ENCODE peak calls at places on chromosomes 2 and 18, in eight cellular contexts. One of them, this sample, is unnamed.

GRCh38 chr2:2229898-2230817 is 100.9 kb downstream of the MYT1L start:
- ATAC-seq in Right ventricle myocardium inferior: peak
- ATAC-seq in K562: no peak
- ATAC-seq in natural killer cell: no peak
- ATAC-seq in aorta: no peak
- ATAC-seq in CD4-positive, CD25-positive, alpha-beta regulatory T cell: no peak
- ATAC-seq in upper lobe of right lung: no peak
- ATAC-seq in activated naive CD8-positive, alpha-beta T cell treated with anti-CD3 and anti-CD28 coated beads, Interleukin-2, amount 10 ng/mL, durations not matched to agents 7 days and 5 days: no peak
- ATAC-seq in this sample: no peak

GRCh38 chr2:191180712-191181111 is 29.9 kb upstream of the STAT4 start:
- ATAC-seq in Right ventricle myocardium inferior: no peak
- ATAC-seq in K562: no peak
- ATAC-seq in natural killer cell: no peak
- ATAC-seq in aorta: no peak
- ATAC-seq in CD4-positive, CD25-positive, alpha-beta regulatory T cell: no peak
- ATAC-seq in upper lobe of right lung: no peak
- ATAC-seq in activated naive CD8-positive, alpha-beta T cell treated with anti-CD3 and anti-CD28 coated beads, Interleukin-2, amount 10 ng/mL, durations not matched to agents 7 days and 5 days: no peak
- ATAC-seq in this sample: no peak

GRCh38 chr2:1187189-1187588 is 226.1 kb upstream of the TPO start:
- ATAC-seq in Right ventricle myocardium inferior: no peak
- ATAC-seq in K562: no peak
- ATAC-seq in natural killer cell: no peak
- ATAC-seq in aorta: no peak
- ATAC-seq in CD4-positive, CD25-positive, alpha-beta regulatory T cell: no peak
- ATAC-seq in upper lobe of right lung: no peak
- ATAC-seq in activated naive CD8-positive, alpha-beta T cell treated with anti-CD3 and anti-CD28 coated beads, Interleukin-2, amount 10 ng/mL, durations not matched to agents 7 days and 5 days: no peak
- ATAC-seq in this sample: no peak

GRCh38 chr2:37768491-37768925 is 97.1 kb upstream of the CDC42EP3 start:
- ATAC-seq in Right ventricle myocardium inferior: peak
- ATAC-seq in K562: no peak
- ATAC-seq in natural killer cell: no peak
- ATAC-seq in aorta: peak
- ATAC-seq in CD4-positive, CD25-positive, alpha-beta regulatory T cell: no peak
- ATAC-seq in upper lobe of right lung: peak
- ATAC-seq in activated naive CD8-positive, alpha-beta T cell treated with anti-CD3 and anti-CD28 coated beads, Interleukin-2, amount 10 ng/mL, durations not matched to agents 7 days and 5 days: no peak
- ATAC-seq in this sample: no peak

GRCh38 chr2:109497447-109497846 is 116.3 kb downstream of the SEPTIN10 start:
- ATAC-seq in Right ventricle myocardium inferior: no peak
- ATAC-seq in K562: no peak
- ATAC-seq in natural killer cell: no peak
- ATAC-seq in aorta: no peak
- ATAC-seq in CD4-positive, CD25-positive, alpha-beta regulatory T cell: no peak
- ATAC-seq in upper lobe of right lung: no peak
- ATAC-seq in activated naive CD8-positive, alpha-beta T cell treated with anti-CD3 and anti-CD28 coated beads, Interleukin-2, amount 10 ng/mL, durations not matched to agents 7 days and 5 days: no peak
- ATAC-seq in this sample: no peak

GRCh38 chr2:180952731-180953336 is 27.6 kb upstream of the UBE2E3 start:
- ATAC-seq in Right ventricle myocardium inferior: no peak
- ATAC-seq in K562: no peak
- ATAC-seq in natural killer cell: no peak
- ATAC-seq in aorta: no peak
- ATAC-seq in CD4-positive, CD25-positive, alpha-beta regulatory T cell: no peak
- ATAC-seq in upper lobe of right lung: no peak
- ATAC-seq in activated naive CD8-positive, alpha-beta T cell treated with anti-CD3 and anti-CD28 coated beads, Interleukin-2, amount 10 ng/mL, durations not matched to agents 7 days and 5 days: no peak
- ATAC-seq in this sample: no peak

GRCh38 chr2:181163139-181163538 is 182.7 kb downstream of the UBE2E3 start:
- ATAC-seq in Right ventricle myocardium inferior: no peak
- ATAC-seq in K562: no peak
- ATAC-seq in natural killer cell: peak
- ATAC-seq in aorta: no peak
- ATAC-seq in CD4-positive, CD25-positive, alpha-beta regulatory T cell: no peak
- ATAC-seq in upper lobe of right lung: no peak
- ATAC-seq in activated naive CD8-positive, alpha-beta T cell treated with anti-CD3 and anti-CD28 coated beads, Interleukin-2, amount 10 ng/mL, durations not matched to agents 7 days and 5 days: peak
- ATAC-seq in this sample: no peak

GRCh38 chr2:7111626-7112025 is 194.4 kb downstream of the RNF144A start:
- ATAC-seq in Right ventricle myocardium inferior: no peak
- ATAC-seq in K562: no peak
- ATAC-seq in natural killer cell: no peak
- ATAC-seq in aorta: no peak
- ATAC-seq in CD4-positive, CD25-positive, alpha-beta regulatory T cell: no peak
- ATAC-seq in upper lobe of right lung: no peak
- ATAC-seq in activated naive CD8-positive, alpha-beta T cell treated with anti-CD3 and anti-CD28 coated beads, Interleukin-2, amount 10 ng/mL, durations not matched to agents 7 days and 5 days: no peak
- ATAC-seq in this sample: no peak

GRCh38 chr2:180742809-180743208 is 237.6 kb upstream of the UBE2E3 start:
- ATAC-seq in Right ventricle myocardium inferior: no peak
- ATAC-seq in K562: no peak
- ATAC-seq in natural killer cell: no peak
- ATAC-seq in aorta: no peak
- ATAC-seq in CD4-positive, CD25-positive, alpha-beta regulatory T cell: no peak
- ATAC-seq in upper lobe of right lung: no peak
- ATAC-seq in activated naive CD8-positive, alpha-beta T cell treated with anti-CD3 and anti-CD28 coated beads, Interleukin-2, amount 10 ng/mL, durations not matched to agents 7 days and 5 days: no peak
- ATAC-seq in this sample: no peak

GRCh38 chr18:22865354-22866116 is 67.6 kb upstream of the RBBP8 start:
- ATAC-seq in Right ventricle myocardium inferior: no peak
- ATAC-seq in K562: no peak
- ATAC-seq in natural killer cell: no peak
- ATAC-seq in aorta: no peak
- ATAC-seq in CD4-positive, CD25-positive, alpha-beta regulatory T cell: no peak
- ATAC-seq in upper lobe of right lung: no peak
- ATAC-seq in activated naive CD8-positive, alpha-beta T cell treated with anti-CD3 and anti-CD28 coated beads, Interleukin-2, amount 10 ng/mL, durations not matched to agents 7 days and 5 days: no peak
- ATAC-seq in this sample: no peak

GRCh38 chr2:5734866-5735861 is 43.0 kb downstream of the SOX11 start:
- ATAC-seq in Right ventricle myocardium inferior: no peak
- ATAC-seq in K562: no peak
- ATAC-seq in natural killer cell: no peak
- ATAC-seq in aorta: no peak
- ATAC-seq in CD4-positive, CD25-positive, alpha-beta regulatory T cell: no peak
- ATAC-seq in upper lobe of right lung: no peak
- ATAC-seq in activated naive CD8-positive, alpha-beta T cell treated with anti-CD3 and anti-CD28 coated beads, Interleukin-2, amount 10 ng/mL, durations not matched to agents 7 days and 5 days: no peak
- ATAC-seq in this sample: peak

GRCh38 chr18:43525149-43525548 is 247.9 kb upstream of the SYT4 start:
- ATAC-seq in Right ventricle myocardium inferior: no peak
- ATAC-seq in K562: no peak
- ATAC-seq in natural killer cell: no peak
- ATAC-seq in aorta: no peak
- ATAC-seq in CD4-positive, CD25-positive, alpha-beta regulatory T cell: no peak
- ATAC-seq in upper lobe of right lung: no peak
- ATAC-seq in activated naive CD8-positive, alpha-beta T cell treated with anti-CD3 and anti-CD28 coated beads, Interleukin-2, amount 10 ng/mL, durations not matched to agents 7 days and 5 days: no peak
- ATAC-seq in this sample: no peak

GRCh38 chr18:44602845-44603244 is 77.8 kb upstream of the SETBP1 start:
- ATAC-seq in Right ventricle myocardium inferior: no peak
- ATAC-seq in K562: no peak
- ATAC-seq in natural killer cell: no peak
- ATAC-seq in aorta: no peak
- ATAC-seq in CD4-positive, CD25-positive, alpha-beta regulatory T cell: no peak
- ATAC-seq in upper lobe of right lung: no peak
- ATAC-seq in activated naive CD8-positive, alpha-beta T cell treated with anti-CD3 and anti-CD28 coated beads, Interleukin-2, amount 10 ng/mL, durations not matched to agents 7 days and 5 days: no peak
- ATAC-seq in this sample: peak

GRCh38 chr2:172928754-172929153 is 146.9 kb upstream of the MAP3K20 start:
- ATAC-seq in Right ventricle myocardium inferior: peak
- ATAC-seq in K562: no peak
- ATAC-seq in natural killer cell: no peak
- ATAC-seq in aorta: no peak
- ATAC-seq in CD4-positive, CD25-positive, alpha-beta regulatory T cell: no peak
- ATAC-seq in upper lobe of right lung: no peak
- ATAC-seq in activated naive CD8-positive, alpha-beta T cell treated with anti-CD3 and anti-CD28 coated beads, Interleukin-2, amount 10 ng/mL, durations not matched to agents 7 days and 5 days: no peak
- ATAC-seq in this sample: no peak

GRCh38 chr2:180663016-180663471 is 317.4 kb upstream of the UBE2E3 start:
- ATAC-seq in Right ventricle myocardium inferior: no peak
- ATAC-seq in K562: no peak
- ATAC-seq in natural killer cell: no peak
- ATAC-seq in aorta: no peak
- ATAC-seq in CD4-positive, CD25-positive, alpha-beta regulatory T cell: no peak
- ATAC-seq in upper lobe of right lung: no peak
- ATAC-seq in activated naive CD8-positive, alpha-beta T cell treated with anti-CD3 and anti-CD28 coated beads, Interleukin-2, amount 10 ng/mL, durations not matched to agents 7 days and 5 days: no peak
- ATAC-seq in this sample: no peak

GRCh38 chr2:5190023-5190422 is 502.2 kb upstream of the SOX11 start:
- ATAC-seq in Right ventricle myocardium inferior: no peak
- ATAC-seq in K562: no peak
- ATAC-seq in natural killer cell: no peak
- ATAC-seq in aorta: no peak
- ATAC-seq in CD4-positive, CD25-positive, alpha-beta regulatory T cell: no peak
- ATAC-seq in upper lobe of right lung: no peak
- ATAC-seq in activated naive CD8-positive, alpha-beta T cell treated with anti-CD3 and anti-CD28 coated beads, Interleukin-2, amount 10 ng/mL, durations not matched to agents 7 days and 5 days: no peak
- ATAC-seq in this sample: no peak

GRCh38 chr2:60478660-60479059 is 74.8 kb downstream of the BCL11A start:
- ATAC-seq in Right ventricle myocardium inferior: no peak
- ATAC-seq in K562: no peak
- ATAC-seq in natural killer cell: no peak
- ATAC-seq in aorta: no peak
- ATAC-seq in CD4-positive, CD25-positive, alpha-beta regulatory T cell: no peak
- ATAC-seq in upper lobe of right lung: no peak
- ATAC-seq in activated naive CD8-positive, alpha-beta T cell treated with anti-CD3 and anti-CD28 coated beads, Interleukin-2, amount 10 ng/mL, durations not matched to agents 7 days and 5 days: no peak
- ATAC-seq in this sample: no peak

GRCh38 chr2:26002617-26003310 is 20.5 kb upstream of the KIF3C start:
- ATAC-seq in Right ventricle myocardium inferior: peak
- ATAC-seq in K562: no peak
- ATAC-seq in natural killer cell: no peak
- ATAC-seq in aorta: peak
- ATAC-seq in CD4-positive, CD25-positive, alpha-beta regulatory T cell: no peak
- ATAC-seq in upper lobe of right lung: peak
- ATAC-seq in activated naive CD8-positive, alpha-beta T cell treated with anti-CD3 and anti-CD28 coated beads, Interleukin-2, amount 10 ng/mL, durations not matched to agents 7 days and 5 days: no peak
- ATAC-seq in this sample: no peak

GRCh38 chr2:147500229-147500628 is 344.6 kb upstream of the ACVR2A start:
- ATAC-seq in Right ventricle myocardium inferior: no peak
- ATAC-seq in K562: no peak
- ATAC-seq in natural killer cell: peak
- ATAC-seq in aorta: no peak
- ATAC-seq in CD4-positive, CD25-positive, alpha-beta regulatory T cell: no peak
- ATAC-seq in upper lobe of right lung: no peak
- ATAC-seq in activated naive CD8-positive, alpha-beta T cell treated with anti-CD3 and anti-CD28 coated beads, Interleukin-2, amount 10 ng/mL, durations not matched to agents 7 days and 5 days: peak
- ATAC-seq in this sample: no peak

GRCh38 chr2:137969418-137969765 is 5.1 kb downstream of the HNMT start:
- ATAC-seq in Right ventricle myocardium inferior: peak
- ATAC-seq in K562: no peak
- ATAC-seq in natural killer cell: no peak
- ATAC-seq in aorta: peak
- ATAC-seq in CD4-positive, CD25-positive, alpha-beta regulatory T cell: no peak
- ATAC-seq in upper lobe of right lung: peak
- ATAC-seq in activated naive CD8-positive, alpha-beta T cell treated with anti-CD3 and anti-CD28 coated beads, Interleukin-2, amount 10 ng/mL, durations not matched to agents 7 days and 5 days: no peak
- ATAC-seq in this sample: no peak

GRCh38 chr2:219563271-219563928 is 7.9 kb downstream of the OBSL1 start:
- ATAC-seq in Right ventricle myocardium inferior: no peak
- ATAC-seq in K562: no peak
- ATAC-seq in natural killer cell: no peak
- ATAC-seq in aorta: no peak
- ATAC-seq in CD4-positive, CD25-positive, alpha-beta regulatory T cell: no peak
- ATAC-seq in upper lobe of right lung: no peak
- ATAC-seq in activated naive CD8-positive, alpha-beta T cell treated with anti-CD3 and anti-CD28 coated beads, Interleukin-2, amount 10 ng/mL, durations not matched to agents 7 days and 5 days: no peak
- ATAC-seq in this sample: no peak

GRCh38 chr2:175686002-175686401 is 316.1 kb downstream of the LNPK start:
- ATAC-seq in Right ventricle myocardium inferior: no peak
- ATAC-seq in K562: no peak
- ATAC-seq in natural killer cell: no peak
- ATAC-seq in aorta: no peak
- ATAC-seq in CD4-positive, CD25-positive, alpha-beta regulatory T cell: no peak
- ATAC-seq in upper lobe of right lung: no peak
- ATAC-seq in activated naive CD8-positive, alpha-beta T cell treated with anti-CD3 and anti-CD28 coated beads, Interleukin-2, amount 10 ng/mL, durations not matched to agents 7 days and 5 days: no peak
- ATAC-seq in this sample: no peak

GRCh38 chr18:40738321-40738880 is 1216.6 kb upstream of the PIK3C3 start:
- ATAC-seq in Right ventricle myocardium inferior: no peak
- ATAC-seq in K562: no peak
- ATAC-seq in natural killer cell: no peak
- ATAC-seq in aorta: no peak
- ATAC-seq in CD4-positive, CD25-positive, alpha-beta regulatory T cell: no peak
- ATAC-seq in upper lobe of right lung: no peak
- ATAC-seq in activated naive CD8-positive, alpha-beta T cell treated with anti-CD3 and anti-CD28 coated beads, Interleukin-2, amount 10 ng/mL, durations not matched to agents 7 days and 5 days: no peak
- ATAC-seq in this sample: peak

GRCh38 chr18:76480913-76481312 is 14.1 kb downstream of the ZNF516 start:
- ATAC-seq in Right ventricle myocardium inferior: no peak
- ATAC-seq in K562: peak
- ATAC-seq in natural killer cell: no peak
- ATAC-seq in aorta: no peak
- ATAC-seq in CD4-positive, CD25-positive, alpha-beta regulatory T cell: no peak
- ATAC-seq in upper lobe of right lung: no peak
- ATAC-seq in activated naive CD8-positive, alpha-beta T cell treated with anti-CD3 and anti-CD28 coated beads, Interleukin-2, amount 10 ng/mL, durations not matched to agents 7 days and 5 days: no peak
- ATAC-seq in this sample: peak

GRCh38 chr2:12883911-12884310 is 167.2 kb downstream of the TRIB2 start:
- ATAC-seq in Right ventricle myocardium inferior: no peak
- ATAC-seq in K562: no peak
- ATAC-seq in natural killer cell: no peak
- ATAC-seq in aorta: no peak
- ATAC-seq in CD4-positive, CD25-positive, alpha-beta regulatory T cell: no peak
- ATAC-seq in upper lobe of right lung: no peak
- ATAC-seq in activated naive CD8-positive, alpha-beta T cell treated with anti-CD3 and anti-CD28 coated beads, Interleukin-2, amount 10 ng/mL, durations not matched to agents 7 days and 5 days: no peak
- ATAC-seq in this sample: no peak

GRCh38 chr2:190587106-190587505 is 52.6 kb upstream of the NEMP2 start:
- ATAC-seq in Right ventricle myocardium inferior: no peak
- ATAC-seq in K562: no peak
- ATAC-seq in natural killer cell: no peak
- ATAC-seq in aorta: no peak
- ATAC-seq in CD4-positive, CD25-positive, alpha-beta regulatory T cell: no peak
- ATAC-seq in upper lobe of right lung: no peak
- ATAC-seq in activated naive CD8-positive, alpha-beta T cell treated with anti-CD3 and anti-CD28 coated beads, Interleukin-2, amount 10 ng/mL, durations not matched to agents 7 days and 5 days: no peak
- ATAC-seq in this sample: no peak

GRCh38 chr2:27855476-27855875 is 34.7 kb downstream of the RBKS start:
- ATAC-seq in Right ventricle myocardium inferior: no peak
- ATAC-seq in K562: no peak
- ATAC-seq in natural killer cell: no peak
- ATAC-seq in aorta: no peak
- ATAC-seq in CD4-positive, CD25-positive, alpha-beta regulatory T cell: no peak
- ATAC-seq in upper lobe of right lung: peak
- ATAC-seq in activated naive CD8-positive, alpha-beta T cell treated with anti-CD3 and anti-CD28 coated beads, Interleukin-2, amount 10 ng/mL, durations not matched to agents 7 days and 5 days: no peak
- ATAC-seq in this sample: no peak

GRCh38 chr2:231541605-231542509 is 11.6 kb upstream of the NMUR1 start:
- ATAC-seq in Right ventricle myocardium inferior: peak
- ATAC-seq in K562: peak
- ATAC-seq in natural killer cell: no peak
- ATAC-seq in aorta: no peak
- ATAC-seq in CD4-positive, CD25-positive, alpha-beta regulatory T cell: no peak
- ATAC-seq in upper lobe of right lung: peak
- ATAC-seq in activated naive CD8-positive, alpha-beta T cell treated with anti-CD3 and anti-CD28 coated beads, Interleukin-2, amount 10 ng/mL, durations not matched to agents 7 days and 5 days: no peak
- ATAC-seq in this sample: no peak